ENCODE peak calls at places on chromosomes 7 and 10, in four cellular contexts. One of them, this sample, is unnamed.

GRCh38 chr7:28975987-28976386 is 17.9 kb upstream of the TRIL start:
- DNase-seq in NCI-H1930: no peak
- DNase-seq in dorsolateral prefrontal cortex: no peak
- DNase-seq in stimulated activated CD4-positive, alpha-beta T cell treated with anti-CD3 and anti-CD28 coated beads, TNF-alpha, amount 100 ng/mL, for 24 hours: no peak
- DNase-seq in this sample: no peak

GRCh38 chr7:57179776-57180415 is 47.7 kb upstream of the ZNF479 start:
- DNase-seq in stimulated activated CD4-positive, alpha-beta T cell treated with anti-CD3 and anti-CD28 coated beads, TNF-alpha, amount 100 ng/mL, for 24 hours: no peak
- DNase-seq in NCI-H1930: no peak
- DNase-seq in dorsolateral prefrontal cortex: no peak
- DNase-seq in this sample: no peak

GRCh38 chr7:129479831-129480230 is 22.5 kb upstream of the SMKR1 start:
- DNase-seq in stimulated activated CD4-positive, alpha-beta T cell treated with anti-CD3 and anti-CD28 coated beads, TNF-alpha, amount 100 ng/mL, for 24 hours: no peak
- DNase-seq in dorsolateral prefrontal cortex: no peak
- DNase-seq in NCI-H1930: no peak
- DNase-seq in this sample: no peak

GRCh38 chr10:1476106-1476803 is 261.1 kb downstream of the ADARB2 start:
- DNase-seq in NCI-H1930: no peak
- DNase-seq in stimulated activated CD4-positive, alpha-beta T cell treated with anti-CD3 and anti-CD28 coated beads, TNF-alpha, amount 100 ng/mL, for 24 hours: no peak
- DNase-seq in dorsolateral prefrontal cortex: no peak
- DNase-seq in this sample: no peak

GRCh38 chr7:116499168-116500070 is at the start of gene CAV2:
- DNase-seq in NCI-H1930: no peak
- DNase-seq in dorsolateral prefrontal cortex: no peak
- DNase-seq in stimulated activated CD4-positive, alpha-beta T cell treated with anti-CD3 and anti-CD28 coated beads, TNF-alpha, amount 100 ng/mL, for 24 hours: no peak
- DNase-seq in this sample: no peak

GRCh38 chr10:45000764-45001381 is at the start of gene ZNF22:
- DNase-seq in stimulated activated CD4-positive, alpha-beta T cell treated with anti-CD3 and anti-CD28 coated beads, TNF-alpha, amount 100 ng/mL, for 24 hours: peak
- DNase-seq in NCI-H1930: peak
- DNase-seq in dorsolateral prefrontal cortex: no peak
- DNase-seq in this sample: peak

GRCh38 chr7:158074896-158075632 is 512.6 kb downstream of the PTPRN2 start:
- DNase-seq in stimulated activated CD4-positive, alpha-beta T cell treated with anti-CD3 and anti-CD28 coated beads, TNF-alpha, amount 100 ng/mL, for 24 hours: no peak
- DNase-seq in dorsolateral prefrontal cortex: no peak
- DNase-seq in NCI-H1930: no peak
- DNase-seq in this sample: no peak

GRCh38 chr7:137574836-137575235 is 231.3 kb upstream of the PTN start:
- DNase-seq in stimulated activated CD4-positive, alpha-beta T cell treated with anti-CD3 and anti-CD28 coated beads, TNF-alpha, amount 100 ng/mL, for 24 hours: no peak
- DNase-seq in NCI-H1930: no peak
- DNase-seq in dorsolateral prefrontal cortex: no peak
- DNase-seq in this sample: no peak

GRCh38 chr7:75646551-75647102 is 92.1 kb downstream of the HIP1 start:
- DNase-seq in NCI-H1930: no peak
- DNase-seq in stimulated activated CD4-positive, alpha-beta T cell treated with anti-CD3 and anti-CD28 coated beads, TNF-alpha, amount 100 ng/mL, for 24 hours: no peak
- DNase-seq in dorsolateral prefrontal cortex: no peak
- DNase-seq in this sample: no peak

GRCh38 chr10:18918545-18918944 is 130.1 kb upstream of the MALRD1 start:
- DNase-seq in stimulated activated CD4-positive, alpha-beta T cell treated with anti-CD3 and anti-CD28 coated beads, TNF-alpha, amount 100 ng/mL, for 24 hours: no peak
- DNase-seq in NCI-H1930: no peak
- DNase-seq in dorsolateral prefrontal cortex: no peak
- DNase-seq in this sample: no peak

GRCh38 chr10:124626759-124627380 is 117.3 kb downstream of the FAM53B start:
- DNase-seq in dorsolateral prefrontal cortex: no peak
- DNase-seq in stimulated activated CD4-positive, alpha-beta T cell treated with anti-CD3 and anti-CD28 coated beads, TNF-alpha, amount 100 ng/mL, for 24 hours: peak
- DNase-seq in NCI-H1930: no peak
- DNase-seq in this sample: no peak

GRCh38 chr10:128125416-128125943 is 743 bp downstream of the MKI67 start:
- DNase-seq in NCI-H1930: no peak
- DNase-seq in stimulated activated CD4-positive, alpha-beta T cell treated with anti-CD3 and anti-CD28 coated beads, TNF-alpha, amount 100 ng/mL, for 24 hours: no peak
- DNase-seq in dorsolateral prefrontal cortex: no peak
- DNase-seq in this sample: no peak

GRCh38 chr10:112898540-112899395 is 51.3 kb upstream of the TCF7L2 start:
- DNase-seq in stimulated activated CD4-positive, alpha-beta T cell treated with anti-CD3 and anti-CD28 coated beads, TNF-alpha, amount 100 ng/mL, for 24 hours: no peak
- DNase-seq in NCI-H1930: no peak
- DNase-seq in dorsolateral prefrontal cortex: no peak
- DNase-seq in this sample: no peak

GRCh38 chr7:154953006-154953684 is 49.8 kb downstream of the PAXIP1 start:
- DNase-seq in dorsolateral prefrontal cortex: peak
- DNase-seq in stimulated activated CD4-positive, alpha-beta T cell treated with anti-CD3 and anti-CD28 coated beads, TNF-alpha, amount 100 ng/mL, for 24 hours: peak
- DNase-seq in NCI-H1930: peak
- DNase-seq in this sample: peak

GRCh38 chr10:11469575-11470391 is 141.7 kb downstream of the USP6NL start:
- DNase-seq in dorsolateral prefrontal cortex: no peak
- DNase-seq in NCI-H1930: no peak
- DNase-seq in stimulated activated CD4-positive, alpha-beta T cell treated with anti-CD3 and anti-CD28 coated beads, TNF-alpha, amount 100 ng/mL, for 24 hours: no peak
- DNase-seq in this sample: no peak

GRCh38 chr7:9149499-9150082 is 716.2 kb downstream of the NXPH1 start:
- DNase-seq in NCI-H1930: no peak
- DNase-seq in stimulated activated CD4-positive, alpha-beta T cell treated with anti-CD3 and anti-CD28 coated beads, TNF-alpha, amount 100 ng/mL, for 24 hours: no peak
- DNase-seq in dorsolateral prefrontal cortex: no peak
- DNase-seq in this sample: no peak

GRCh38 chr10:58590152-58590551 is 77.5 kb downstream of the BICC1 start:
- DNase-seq in dorsolateral prefrontal cortex: no peak
- DNase-seq in stimulated activated CD4-positive, alpha-beta T cell treated with anti-CD3 and anti-CD28 coated beads, TNF-alpha, amount 100 ng/mL, for 24 hours: no peak
- DNase-seq in NCI-H1930: no peak
- DNase-seq in this sample: peak

GRCh38 chr7:105015631-105015965 is 1.6 kb downstream of the KMT2E start:
- DNase-seq in dorsolateral prefrontal cortex: peak
- DNase-seq in stimulated activated CD4-positive, alpha-beta T cell treated with anti-CD3 and anti-CD28 coated beads, TNF-alpha, amount 100 ng/mL, for 24 hours: peak
- DNase-seq in NCI-H1930: peak
- DNase-seq in this sample: no peak

GRCh38 chr10:126549326-126549725 is 121.2 kb downstream of the C10orf90 start:
- DNase-seq in NCI-H1930: no peak
- DNase-seq in stimulated activated CD4-positive, alpha-beta T cell treated with anti-CD3 and anti-CD28 coated beads, TNF-alpha, amount 100 ng/mL, for 24 hours: no peak
- DNase-seq in dorsolateral prefrontal cortex: no peak
- DNase-seq in this sample: no peak

GRCh38 chr7:47654672-47655340 is 72.9 kb upstream of the TNS3 start:
- DNase-seq in NCI-H1930: no peak
- DNase-seq in stimulated activated CD4-positive, alpha-beta T cell treated with anti-CD3 and anti-CD28 coated beads, TNF-alpha, amount 100 ng/mL, for 24 hours: no peak
- DNase-seq in dorsolateral prefrontal cortex: no peak
- DNase-seq in this sample: peak

GRCh38 chr10:93034426-93034825 is 26.2 kb upstream of the CYP26C1 start:
- DNase-seq in dorsolateral prefrontal cortex: no peak
- DNase-seq in NCI-H1930: no peak
- DNase-seq in stimulated activated CD4-positive, alpha-beta T cell treated with anti-CD3 and anti-CD28 coated beads, TNF-alpha, amount 100 ng/mL, for 24 hours: no peak
- DNase-seq in this sample: no peak